ENCODE peak calls at places on chromosomes 16 and 17, in five cellular contexts. E, M, S, J and R are unnamed samples.

GRCh38 chr16:46884513-46885293 is 541 bp downstream of the GPT2 start:
- DNase-seq in E (no peak), M (peak), S (no peak), J (peak), R (no peak)

GRCh38 chr17:21289902-21290571 is 5.5 kb downstream of the MAP2K3 start:
- DNase-seq in E (no peak), M (peak), S (no peak), J (peak), R (no peak)

GRCh38 chr16:5065368-5065767 is 388 bp downstream of the C16orf89 start:
- DNase-seq in E (no peak), M (peak), S (no peak), J (no peak), R (no peak)

GRCh38 chr16:53235851-53236250 is 181.1 kb downstream of the CHD9 start:
- DNase-seq in E (no peak), M (no peak), S (no peak), J (no peak), R (no peak)

GRCh38 chr17:29589524-29590260 is at the start of gene GIT1:
- DNase-seq in E (peak), M (peak), S (peak), J (peak), R (peak)

GRCh38 chr17:27577884-27578717 is 52.9 kb upstream of the LGALS9 start:
- DNase-seq in E (peak), M (peak), S (no peak), J (peak), R (no peak)

GRCh38 chr17:76367647-76368046 is 13.9 kb upstream of the PRPSAP1 start:
- DNase-seq in E (no peak), M (no peak), S (no peak), J (no peak), R (no peak)

GRCh38 chr16:88853336-88853941 is 3.3 kb downstream of the GALNS start:
- DNase-seq in E (no peak), M (no peak), S (no peak), J (no peak), R (no peak)

GRCh38 chr17:70527364-70527888 is 358.1 kb downstream of the KCNJ2 start:
- DNase-seq in E (no peak), M (no peak), S (no peak), J (no peak), R (no peak)

GRCh38 chr17:17492085-17492484 is 4.1 kb downstream of the RASD1 start:
- DNase-seq in E (no peak), M (no peak), S (no peak), J (no peak), R (no peak)

GRCh38 chr17:71709974-71710373 is 410.8 kb upstream of the SOX9 start:
- DNase-seq in E (peak), M (no peak), S (no peak), J (no peak), R (no peak)

GRCh38 chr17:82092995-82093751 is 4.9 kb downstream of the FASN start:
- DNase-seq in E (no peak), M (no peak), S (no peak), J (no peak), R (no peak)

GRCh38 chr17:44898768-44899073 is 524 bp downstream of the EFTUD2 start:
- DNase-seq in E (peak), M (peak), S (peak), J (no peak), R (peak)

GRCh38 chr16:47574091-47575054 is 113.2 kb downstream of the PHKB start:
- DNase-seq in E (peak), M (peak), S (peak), J (no peak), R (peak)

GRCh38 chr17:72254808-72255449 is 134.1 kb downstream of the SOX9 start:
- DNase-seq in E (no peak), M (no peak), S (peak), J (no peak), R (no peak)

GRCh38 chr17:62163847-62164246 is 98.8 kb upstream of the MED13 start:
- DNase-seq in E (no peak), M (no peak), S (peak), J (peak), R (no peak)

GRCh38 chr17:58367462-58367861 is 15.5 kb upstream of the SUPT4H1 start:
- DNase-seq in E (no peak), M (no peak), S (no peak), J (no peak), R (no peak)

GRCh38 chr16:87464691-87465300 is 28.0 kb downstream of the ZCCHC14 start:
- DNase-seq in E (peak), M (peak), S (peak), J (peak), R (peak)

GRCh38 chr17:60164164-60164563 is 14.4 kb downstream of the CA4 start:
- DNase-seq in E (no peak), M (no peak), S (no peak), J (no peak), R (no peak)

GRCh38 chr16:56667581-56668571 is at the start of gene MT1G:
- DNase-seq in E (no peak), M (peak), S (no peak), J (peak), R (no peak)

DNA sequence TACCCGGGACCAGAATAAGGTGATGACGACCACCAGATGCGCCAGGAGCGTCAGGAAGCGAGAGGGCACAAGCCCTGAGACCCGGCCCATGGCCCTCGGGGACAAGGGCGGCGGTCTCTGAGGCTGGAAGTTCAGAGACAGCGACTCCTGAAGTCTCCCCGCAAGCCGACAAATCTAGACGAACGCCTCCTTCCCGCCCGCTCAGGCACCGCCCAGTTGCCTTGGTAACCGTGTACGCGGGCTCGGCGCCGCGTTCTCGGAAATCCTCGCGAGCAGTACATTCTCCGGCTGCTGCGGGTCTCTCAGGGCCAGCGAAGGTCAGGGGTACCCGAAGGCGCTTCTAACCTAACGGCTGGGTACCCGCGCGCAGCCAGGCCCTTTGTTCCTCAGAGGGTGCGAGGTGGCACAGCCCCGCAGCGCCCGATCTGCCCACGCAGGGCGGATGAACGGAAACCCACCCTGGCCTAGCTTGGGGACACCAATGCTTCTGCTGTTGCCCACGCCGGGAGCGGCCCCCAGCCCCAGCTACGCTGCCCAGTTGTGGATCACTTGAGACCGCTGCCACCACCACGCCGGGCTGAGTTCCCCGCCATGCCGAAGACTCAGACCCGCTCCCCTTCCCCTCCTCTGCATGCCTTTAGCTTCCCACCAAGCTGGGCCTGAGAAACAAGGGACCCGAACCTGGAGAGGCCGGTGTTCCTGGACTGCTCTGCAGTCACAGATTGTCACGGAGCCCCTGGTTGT is at the start of gene TMEM107:
- DNase-seq in E (peak), M (peak), S (peak), J (peak), R (peak)
- TF ChIP-seq CTCF in E (peak), M (no peak), S (no peak), J (no peak), R (no peak)

GRCh38 chr17:63439682-63440081 is 6.4 kb downstream of the CYB561 start:
- DNase-seq in E (peak), M (peak), S (peak), J (no peak), R (no peak)

GRCh38 chr17:63440770-63441335 is 5.3 kb downstream of the CYB561 start:
- DNase-seq in E (no peak), M (no peak), S (no peak), J (no peak), R (no peak)

GRCh38 chr17:63441654-63442053 is 4.5 kb downstream of the CYB561 start:
- DNase-seq in E (no peak), M (no peak), S (no peak), J (no peak), R (no peak)

GRCh38 chr17:63442074-63442473 is 4.0 kb downstream of the CYB561 start:
- DNase-seq in E (no peak), M (no peak), S (no peak), J (no peak), R (no peak)

DNA sequence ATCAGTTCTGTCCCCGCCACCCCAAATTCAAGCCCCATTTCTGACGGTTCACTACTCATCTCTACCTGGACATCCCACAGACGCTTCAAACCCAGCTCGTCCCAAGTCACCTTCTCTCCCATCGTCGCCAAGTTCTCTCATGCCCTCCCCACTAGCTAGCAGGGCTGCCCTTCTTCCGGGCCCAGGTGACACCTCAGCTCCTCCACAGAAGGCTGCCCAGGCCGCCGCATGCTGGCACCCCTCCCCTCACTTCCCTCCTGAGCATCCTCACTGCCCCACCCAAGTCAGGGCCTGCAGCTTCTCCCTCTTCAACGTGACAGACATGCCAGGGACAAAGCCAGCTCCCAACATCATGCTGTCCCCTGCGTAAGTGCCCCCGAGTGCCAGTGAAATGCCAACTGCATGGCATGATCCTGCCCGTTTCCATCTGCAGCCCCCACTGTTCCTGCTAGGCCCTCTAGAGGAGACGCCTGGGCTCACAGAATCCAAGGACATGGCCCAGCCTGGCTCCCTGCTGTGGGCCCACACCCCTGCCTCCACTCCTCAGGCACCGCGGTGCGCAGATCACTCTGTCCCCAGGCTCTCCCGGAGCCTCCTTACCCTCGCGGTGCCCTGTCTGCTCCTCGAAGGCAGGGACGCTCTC is 5.9 kb downstream of the CYB561 start:
- DNase-seq in E (no peak), M (no peak), S (no peak), J (no peak), R (no peak)
- TF ChIP-seq CTCF in E (no peak), M (no peak), S (no peak), J (no peak), R (no peak)

DNA sequence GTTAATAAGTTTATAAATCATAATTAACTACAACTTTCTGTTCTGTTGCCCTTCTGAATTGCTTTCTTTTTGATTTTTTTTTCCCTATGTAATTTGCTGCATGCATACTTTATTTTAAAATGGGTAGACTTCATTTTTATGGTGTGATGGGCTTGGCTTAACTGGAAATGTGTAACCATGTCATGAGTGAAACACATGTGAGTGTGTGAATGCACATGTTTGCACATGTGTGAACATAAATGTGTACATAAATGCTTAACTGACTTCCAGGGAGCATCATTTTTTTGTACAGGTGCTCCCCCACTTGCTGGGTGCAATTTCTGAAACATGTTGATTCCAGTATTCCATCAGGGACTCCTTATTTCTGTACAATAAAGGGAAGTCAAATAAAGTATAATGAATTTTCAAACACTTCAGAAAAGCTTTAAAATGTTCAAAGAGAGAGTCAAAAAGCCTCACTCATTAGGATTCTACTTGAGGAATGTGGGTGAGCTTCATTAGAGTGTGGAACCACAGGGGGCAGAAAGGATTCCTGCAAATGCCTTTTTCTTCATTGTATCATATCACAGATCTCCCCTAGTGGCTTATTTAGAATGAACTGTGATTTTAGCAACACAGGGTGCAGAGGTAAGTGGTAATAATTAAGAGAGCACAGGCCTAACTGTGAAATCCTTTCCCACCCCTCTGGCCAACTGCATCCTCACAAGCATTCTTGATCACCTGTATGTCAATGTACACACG is 31.7 kb upstream of the CDH11 start:
- DNase-seq in E (no peak), M (no peak), S (peak), J (no peak), R (no peak)
- TF ChIP-seq CTCF in E (no peak), M (no peak), S (no peak), J (no peak), R (no peak)

GRCh38 chr16:78230832-78231231 is 131.4 kb downstream of the WWOX start:
- DNase-seq in E (peak), M (peak), S (peak), J (no peak), R (peak)

GRCh38 chr16:78228704-78229103 is 129.2 kb downstream of the WWOX start:
- DNase-seq in E (no peak), M (no peak), S (no peak), J (no peak), R (no peak)

GRCh38 chr16:78224342-78224741 is 124.9 kb downstream of the WWOX start:
- DNase-seq in E (no peak), M (no peak), S (peak), J (no peak), R (no peak)

DNA sequence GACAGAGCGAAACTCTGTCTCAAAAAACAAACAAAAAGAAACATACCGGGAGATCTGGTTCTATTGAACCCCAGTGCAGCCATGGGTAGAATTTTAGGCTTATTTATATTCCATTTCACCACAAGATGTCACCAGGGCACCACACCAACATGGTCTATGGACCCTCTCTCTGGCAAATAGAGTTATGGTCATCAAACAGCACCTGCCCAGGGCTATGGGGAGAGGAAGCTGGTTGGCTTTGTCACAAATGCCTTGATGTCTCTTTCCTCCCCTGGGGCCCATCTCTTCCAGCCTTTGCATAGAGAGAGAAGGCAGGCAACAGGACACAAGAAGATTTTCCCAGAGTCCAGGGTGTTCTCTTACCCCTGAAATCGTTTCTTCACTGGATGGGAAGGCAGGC is 128.4 kb downstream of the WWOX start:
- DNase-seq in E (no peak), M (no peak), S (peak), J (no peak), R (no peak)
- TF ChIP-seq CTCF in E (no peak), M (no peak), S (peak), J (peak), R (peak)

GRCh38 chr16:24525970-24526559 is 13.3 kb upstream of the RBBP6 start:
- DNase-seq in E (peak), M (peak), S (peak), J (peak), R (peak)
- TF ChIP-seq CTCF in E (no peak), M (no peak), S (no peak), J (no peak), R (no peak)

DNA sequence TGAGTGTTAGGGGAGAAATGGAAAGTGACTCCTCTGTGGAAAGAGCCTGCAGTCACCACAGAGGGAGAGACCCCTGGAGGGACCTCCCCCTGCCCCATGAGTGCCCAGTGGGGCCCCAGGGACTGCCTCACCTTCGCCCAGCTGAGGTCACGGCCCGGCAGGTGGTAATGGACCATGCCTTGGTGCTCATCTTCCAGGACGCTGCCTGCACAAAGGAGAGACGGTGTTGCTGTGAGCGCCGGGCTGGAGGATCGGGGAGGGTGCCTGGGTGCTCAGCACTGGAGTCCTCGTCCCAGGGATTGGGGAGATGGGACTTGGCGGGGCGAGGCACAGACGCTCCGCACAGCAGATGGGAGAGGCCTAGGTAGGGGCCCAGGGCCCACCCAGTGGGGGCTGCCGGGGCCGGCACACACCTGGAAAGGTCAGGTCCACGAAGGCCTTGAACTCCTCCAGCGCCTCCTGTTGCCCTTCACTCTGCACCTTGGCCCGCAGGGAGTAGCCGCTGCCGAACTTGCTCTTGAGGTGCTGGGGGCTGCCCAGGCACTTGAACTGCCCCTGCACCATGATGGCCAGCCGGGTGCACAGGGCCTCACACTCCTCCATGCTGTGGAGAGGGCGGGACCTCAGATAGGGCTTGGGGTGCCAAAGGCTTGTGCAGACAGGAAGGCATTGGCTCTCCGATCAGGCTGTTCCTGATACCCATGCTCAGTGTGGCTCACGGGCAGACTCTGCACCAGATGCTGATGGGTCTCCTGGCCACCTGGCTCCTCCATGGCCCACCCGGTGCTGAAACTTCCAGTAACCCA is 9.7 kb upstream of the RNPS1 start:
- DNase-seq in E (no peak), M (no peak), S (no peak), J (no peak), R (no peak)
- TF ChIP-seq CTCF in E (no peak), M (no peak), S (no peak), J (no peak), R (no peak)

GRCh38 chr16:61812251-61812650 is 224.0 kb downstream of the CDH8 start:
- DNase-seq in E (no peak), M (no peak), S (no peak), J (no peak), R (no peak)
- TF ChIP-seq CTCF in E (no peak), M (no peak), S (no peak), J (no peak), R (no peak)

GRCh38 chr16:19521471-19522368 is at the start of gene GDE1:
- DNase-seq in E (peak), M (peak), S (peak), J (peak), R (peak)
- TF ChIP-seq CTCF in E (peak), M (peak), S (peak), J (peak), R (peak)

GRCh38 chr16:3013998-3014690 is 1.4 kb downstream of the CLDN9 start:
- DNase-seq in E (no peak), M (no peak), S (no peak), J (no peak), R (no peak)

GRCh38 chr16:3012246-3012645 is 477 bp upstream of the CLDN9 start:
- DNase-seq in E (no peak), M (no peak), S (no peak), J (peak), R (no peak)

GRCh38 chr16:3012828-3013420 is at the start of gene CLDN9:
- DNase-seq in E (no peak), M (no peak), S (peak), J (peak), R (no peak)

GRCh38 chr16:3014971-3015370 is 2.2 kb downstream of the CLDN9 start:
- DNase-seq in E (no peak), M (no peak), S (no peak), J (no peak), R (no peak)

GRCh38 chr16:3013491-3013951 is 798 bp downstream of the CLDN9 start:
- DNase-seq in E (no peak), M (no peak), S (peak), J (no peak), R (no peak)
- TF ChIP-seq CTCF in E (no peak), M (no peak), S (no peak), J (no peak), R (no peak)

GRCh38 chr17:4583206-4583605 is 1.1 kb upstream of the SMTNL2 start:
- DNase-seq in E (no peak), M (no peak), S (no peak), J (no peak), R (no peak)

GRCh38 chr17:4584835-4585187 is 482 bp downstream of the SMTNL2 start:
- DNase-seq in E (no peak), M (no peak), S (no peak), J (no peak), R (no peak)

GRCh38 chr17:4582691-4583090 is 1.6 kb upstream of the SMTNL2 start:
- DNase-seq in E (no peak), M (no peak), S (no peak), J (no peak), R (no peak)

GRCh38 chr17:4584125-4584834 is at the start of gene SMTNL2:
- DNase-seq in E (no peak), M (no peak), S (no peak), J (no peak), R (no peak)

DNA sequence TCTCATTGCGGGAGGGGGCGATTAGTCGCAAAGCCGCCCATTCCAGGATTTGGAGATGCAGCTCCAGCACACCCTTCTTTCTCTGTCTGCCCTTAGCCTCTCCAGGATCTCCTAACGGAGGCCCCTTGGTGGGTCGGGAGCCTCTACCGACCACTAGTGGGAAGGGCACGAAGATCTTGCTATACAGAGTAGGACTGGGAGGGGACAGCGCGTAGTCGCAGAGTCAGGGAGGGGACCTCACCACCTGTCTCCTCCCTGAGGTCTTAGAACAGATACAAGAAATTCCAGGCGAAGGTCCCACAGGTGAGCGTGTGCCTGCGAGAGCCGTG is 569 bp upstream of the SMTNL2 start:
- DNase-seq in E (no peak), M (peak), S (no peak), J (no peak), R (no peak)
- TF ChIP-seq CTCF in E (peak), M (peak), S (peak), J (peak), R (no peak)